ENCODE peak calls at places on chromosomes 13 and 19, in ten cellular contexts. C is GM10248; D is natural killer cell treated with Interleukin-12 subunit alpha and Interleukin-12 subunit beta and Interleukin-15 and Interleukin-18, amount 100 ng/mL, for 72 hours; V is activated CD4-positive, alpha-beta T cell treated with anti-CD3 and anti-CD28 coated beads, Interleukin-2, amount 50 U/mL, for 24 hours; G is PC-9; Z is iris pigment epithelial cell; P is stimulated activated CD4-positive, alpha-beta T cell treated with anti-CD3 and anti-CD28 coated beads, Interleukin-4, amount 100 ng/mL, for 24 hours; X is lower leg skin; O is activated CD4-positive, CD25-positive, alpha-beta regulatory T cell; W is NCI-H187 treated with DMSO at 0.1 percent for 48 hours. U is an unnamed sample.

GRCh38 chr19:19661675-19662251 is 1.7 kb downstream of the ATP13A1 start:
- DNase-seq in C (peak), D (no peak), V (no peak), G (no peak), Z (peak), P (peak), X (no peak), O (peak), W (no peak), U (no peak)

GRCh38 chr13:50283017-50283416 is 267.8 kb downstream of the KCNRG start:
- DNase-seq in C (no peak), D (no peak), V (no peak), G (no peak), Z (no peak), P (no peak), X (no peak), O (no peak), W (no peak), U (no peak)

GRCh38 chr19:12778020-12778904 is 2.9 kb upstream of the HOOK2 start:
- DNase-seq in C (peak), D (peak), V (no peak), G (peak), Z (peak), P (peak), X (peak), O (no peak), W (no peak), U (peak)

GRCh38 chr13:60398949-60399589 is 2.0 kb downstream of the TDRD3 start:
- DNase-seq in C (no peak), D (no peak), V (no peak), G (no peak), Z (peak), P (no peak), X (no peak), O (no peak), W (no peak), U (no peak)

GRCh38 chr19:34287676-34288140 is 33.4 kb downstream of the GARRE1 start:
- DNase-seq in C (no peak), D (no peak), V (no peak), G (no peak), Z (no peak), P (no peak), X (no peak), O (no peak), W (no peak), U (no peak)

GRCh38 chr13:48431987-48432615 is 19.2 kb upstream of the LPAR6 start:
- DNase-seq in C (no peak), D (no peak), V (no peak), G (no peak), Z (peak), P (no peak), X (no peak), O (no peak), W (no peak), U (no peak)

GRCh38 chr19:47729468-47729798 is 15.9 kb upstream of the NOP53 start:
- DNase-seq in C (no peak), D (no peak), V (no peak), G (peak), Z (peak), P (no peak), X (peak), O (no peak), W (no peak), U (no peak)

GRCh38 chr19:37931941-37932655 is 25.1 kb downstream of the SIPA1L3 start:
- DNase-seq in C (peak), D (no peak), V (no peak), G (peak), Z (peak), P (no peak), X (peak), O (no peak), W (peak), U (peak)

GRCh38 chr19:39696418-39696817 is 7.9 kb upstream of the LGALS14 start:
- DNase-seq in C (no peak), D (no peak), V (no peak), G (peak), Z (no peak), P (no peak), X (no peak), O (no peak), W (no peak), U (no peak)

GRCh38 chr19:48480476-48481190 is 11.5 kb downstream of the CYTH2 start:
- DNase-seq in C (no peak), D (peak), V (peak), G (no peak), Z (peak), P (peak), X (peak), O (no peak), W (no peak), U (no peak)

GRCh38 chr13:97715763-97716162 is 237.7 kb upstream of the IPO5 start:
- DNase-seq in C (no peak), D (no peak), V (no peak), G (no peak), Z (peak), P (no peak), X (no peak), O (no peak), W (no peak), U (no peak)

GRCh38 chr13:87084192-87084591 is 587.0 kb upstream of the SLITRK5 start:
- DNase-seq in C (no peak), D (no peak), V (no peak), G (no peak), Z (no peak), P (no peak), X (no peak), O (no peak), W (no peak), U (no peak)

GRCh38 chr13:112750570-112750969 is 60.7 kb downstream of the ATP11A start:
- DNase-seq in C (no peak), D (no peak), V (no peak), G (no peak), Z (no peak), P (no peak), X (no peak), O (no peak), W (no peak), U (no peak)

GRCh38 chr13:101917833-101918755 is 465.6 kb downstream of the ITGBL1 start:
- DNase-seq in C (no peak), D (no peak), V (no peak), G (no peak), Z (no peak), P (no peak), X (no peak), O (no peak), W (peak), U (peak)

GRCh38 chr13:42990147-42990990 is 1.7 kb downstream of the EPSTI1 start:
- DNase-seq in C (peak), D (no peak), V (no peak), G (no peak), Z (peak), P (no peak), X (no peak), O (no peak), W (no peak), U (no peak)

GRCh38 chr13:18212873-18213272 is 968.8 kb downstream of the TUBA3C start:
- DNase-seq in C (no peak), D (no peak), V (peak), G (no peak), Z (no peak), P (peak), X (no peak), O (no peak), W (no peak), U (no peak)

GRCh38 chr19:45595814-45596213 is 6.2 kb downstream of the GPR4 start:
- DNase-seq in C (no peak), D (no peak), V (no peak), G (peak), Z (no peak), P (no peak), X (no peak), O (no peak), W (no peak), U (no peak)

GRCh38 chr13:100398360-100398759 is 190.2 kb downstream of the GGACT start:
- DNase-seq in C (no peak), D (no peak), V (no peak), G (no peak), Z (no peak), P (no peak), X (no peak), O (no peak), W (no peak), U (no peak)

GRCh38 chr19:6229216-6229913 is 50.4 kb downstream of the MLLT1 start:
- DNase-seq in C (no peak), D (no peak), V (no peak), G (no peak), Z (no peak), P (no peak), X (no peak), O (no peak), W (no peak), U (no peak)

GRCh38 chr19:47049307-47049700 is 880 bp upstream of the TMEM160 start:
- DNase-seq in C (no peak), D (no peak), V (no peak), G (peak), Z (peak), P (no peak), X (no peak), O (no peak), W (no peak), U (no peak)

GRCh38 chr13:42808572-42808971 is 27.2 kb downstream of the FAM216B start:
- DNase-seq in C (no peak), D (no peak), V (no peak), G (no peak), Z (peak), P (no peak), X (no peak), O (no peak), W (no peak), U (no peak)

GRCh38 chr19:10871711-10872550 is 578 bp downstream of the CARM1 start:
- DNase-seq in C (no peak), D (peak), V (no peak), G (no peak), Z (no peak), P (peak), X (peak), O (no peak), W (no peak), U (peak)

GRCh38 chr19:38656171-38656981 is 8.9 kb downstream of the ACTN4 start:
- DNase-seq in C (no peak), D (no peak), V (peak), G (peak), Z (peak), P (peak), X (no peak), O (no peak), W (no peak), U (no peak)

GRCh38 chr13:20749377-20749776 is 24.4 kb downstream of the EEF1AKMT1 start:
- DNase-seq in C (no peak), D (no peak), V (no peak), G (no peak), Z (no peak), P (no peak), X (no peak), O (no peak), W (no peak), U (no peak)

GRCh38 chr13:93248627-93249047 is 22.0 kb downstream of the GPC6 start:
- DNase-seq in C (no peak), D (no peak), V (no peak), G (no peak), Z (peak), P (no peak), X (no peak), O (no peak), W (peak), U (peak)

GRCh38 chr19:35135389-35135909 is 590 bp upstream of the LGI4 start:
- DNase-seq in C (peak), D (no peak), V (peak), G (no peak), Z (peak), P (peak), X (peak), O (peak), W (no peak), U (peak)

GRCh38 chr19:917323-918151 is at the start of gene KISS1R:
- DNase-seq in C (peak), D (no peak), V (no peak), G (no peak), Z (no peak), P (peak), X (no peak), O (no peak), W (no peak), U (peak)

GRCh38 chr13:24149306-24150032 is 11.1 kb upstream of the SPATA13 start:
- DNase-seq in C (no peak), D (no peak), V (no peak), G (no peak), Z (no peak), P (no peak), X (no peak), O (no peak), W (no peak), U (no peak)

GRCh38 chr13:38914070-38914469 is 76.6 kb downstream of the STOML3 start:
- DNase-seq in C (no peak), D (no peak), V (no peak), G (no peak), Z (no peak), P (no peak), X (no peak), O (no peak), W (no peak), U (no peak)

GRCh38 chr19:3969435-3970312 is 1.2 kb downstream of the DAPK3 start:
- DNase-seq in C (no peak), D (no peak), V (no peak), G (peak), Z (peak), P (no peak), X (no peak), O (no peak), W (no peak), U (no peak)

GRCh38 chr13:100611678-100612492 is 23.3 kb upstream of the GGACT start:
- DNase-seq in C (no peak), D (peak), V (no peak), G (no peak), Z (no peak), P (no peak), X (no peak), O (no peak), W (no peak), U (no peak)

GRCh38 chr19:1131718-1132552 is 28.1 kb downstream of the GPX4 start:
- DNase-seq in C (peak), D (peak), V (peak), G (no peak), Z (peak), P (peak), X (peak), O (peak), W (no peak), U (no peak)

GRCh38 chr19:44207126-44207803 is 5.1 kb upstream of the ZNF227 start:
- DNase-seq in C (peak), D (peak), V (peak), G (peak), Z (peak), P (peak), X (peak), O (peak), W (peak), U (no peak)

GRCh38 chr13:31764556-31764955 is 25.2 kb downstream of the RXFP2 start:
- DNase-seq in C (no peak), D (no peak), V (no peak), G (no peak), Z (no peak), P (no peak), X (no peak), O (no peak), W (no peak), U (no peak)

GRCh38 chr19:6587093-6587820 is 3.7 kb downstream of the CD70 start:
- DNase-seq in C (peak), D (no peak), V (no peak), G (no peak), Z (no peak), P (no peak), X (peak), O (no peak), W (no peak), U (no peak)

U was measured in NCI-H345.